ENCODE peak calls at places on chromosome 1, in seven cellular contexts. X is Daoy; P is NCI-H187 treated with DMSO at 0.1 percent for 48 hours; S is ureter; B is iris pigment epithelial cell; Q is effector memory CD8-positive, alpha-beta T cell; G is stimulated activated CD4-positive, alpha-beta T cell treated with anti-CD3 and anti-CD28 coated beads, TNF-alpha, amount 100 ng/mL, for 1 hour. Z is an unnamed sample.

GRCh38 chr1:182833271-182833670 is 5.9 kb upstream of the DHX9 start:
- DNase-seq in P (no peak), G (no peak), Q (no peak), X (peak), B (peak), S (no peak), Z (no peak)

GRCh38 chr1:64357376-64357775 is 112.6 kb upstream of the CACHD1 start:
- DNase-seq in S (no peak), P (no peak), G (no peak), Q (no peak), B (no peak), X (no peak), Z (no peak)

GRCh38 chr1:223242382-223242955 is 99.4 kb upstream of the TLR5 start:
- DNase-seq in S (peak), B (no peak), X (no peak), G (no peak), P (no peak), Q (no peak), Z (no peak)

GRCh38 chr1:24472527-24473251 is 29.9 kb upstream of the RCAN3 start:
- DNase-seq in S (no peak), G (no peak), X (no peak), P (no peak), Q (no peak), B (no peak), Z (no peak)

GRCh38 chr1:22930235-22930912 is 42.3 kb downstream of the LACTBL1 start:
- DNase-seq in X (peak), P (no peak), B (peak), G (no peak), S (no peak), Q (peak), Z (no peak)

GRCh38 chr1:108925920-108926319 is 37.4 kb downstream of the CLCC1 start:
- DNase-seq in Q (no peak), P (no peak), B (no peak), S (no peak), G (no peak), X (no peak), Z (no peak)

GRCh38 chr1:32883338-32883737 is 3.0 kb upstream of the HPCA start:
- DNase-seq in G (no peak), Q (no peak), B (no peak), S (no peak), P (no peak), X (no peak), Z (no peak)

GRCh38 chr1:62732327-62732726 is 44.1 kb upstream of the DOCK7 start:
- DNase-seq in G (no peak), S (no peak), Q (no peak), B (no peak), P (no peak), X (no peak), Z (no peak)

GRCh38 chr1:177360791-177361190 is 190.0 kb downstream of the BRINP2 start:
- DNase-seq in Q (no peak), B (no peak), S (no peak), G (no peak), P (no peak), X (no peak), Z (no peak)

Z was measured in NCI-H1048.